ENCODE peak calls at places on chromosomes 7 and 10, in eight cellular contexts. One of them, this sample, is unnamed.

GRCh38 chr7:93914581-93915066 is 6.9 kb upstream of the GNG11 start:
- DNase-seq in AG04450: peak; percentile 23
- DNase-seq in GM12864: no peak
- DNase-seq in glutamatergic neuron: no peak
- DNase-seq in CD8-positive, alpha-beta T cell: no peak
- DNase-seq in GM12865: no peak
- DNase-seq in brain microvascular endothelial cell: no peak
- DNase-seq in testis: no peak
- DNase-seq in this sample: no peak

GRCh38 chr7:50422858-50423257 is 27.3 kb downstream of the FIGNL1 start:
- DNase-seq in AG04450: no peak
- DNase-seq in GM12864: no peak
- DNase-seq in glutamatergic neuron: no peak
- DNase-seq in CD8-positive, alpha-beta T cell: no peak
- DNase-seq in GM12865: no peak
- DNase-seq in brain microvascular endothelial cell: no peak
- DNase-seq in testis: no peak
- DNase-seq in this sample: no peak

GRCh38 chr7:95517870-95518269 is 32.1 kb downstream of the ASB4 start:
- DNase-seq in AG04450: no peak
- DNase-seq in GM12864: no peak
- DNase-seq in glutamatergic neuron: no peak
- DNase-seq in CD8-positive, alpha-beta T cell: no peak
- DNase-seq in GM12865: no peak
- DNase-seq in brain microvascular endothelial cell: no peak
- DNase-seq in testis: no peak
- DNase-seq in this sample: no peak

GRCh38 chr7:112160130-112160770 is 45.9 kb downstream of the DOCK4 start:
- DNase-seq in AG04450: peak; percentile 18
- DNase-seq in GM12864: no peak
- DNase-seq in glutamatergic neuron: no peak
- DNase-seq in CD8-positive, alpha-beta T cell: no peak
- DNase-seq in GM12865: no peak
- DNase-seq in brain microvascular endothelial cell: peak; percentile 51
- DNase-seq in testis: no peak
- DNase-seq in this sample: no peak

GRCh38 chr10:61136151-61136550 is 192.2 kb upstream of the RHOBTB1 start:
- DNase-seq in AG04450: no peak
- DNase-seq in GM12864: no peak
- DNase-seq in glutamatergic neuron: no peak
- DNase-seq in CD8-positive, alpha-beta T cell: no peak
- DNase-seq in GM12865: no peak
- DNase-seq in brain microvascular endothelial cell: peak; percentile 40
- DNase-seq in testis: no peak
- DNase-seq in this sample: no peak

GRCh38 chr7:22890773-22891172 is 68.1 kb upstream of the TOMM7 start:
- DNase-seq in AG04450: no peak
- DNase-seq in GM12864: no peak
- DNase-seq in glutamatergic neuron: no peak
- DNase-seq in CD8-positive, alpha-beta T cell: no peak
- DNase-seq in GM12865: no peak
- DNase-seq in brain microvascular endothelial cell: no peak
- DNase-seq in testis: no peak
- DNase-seq in this sample: no peak

GRCh38 chr10:133459454-133460207 is 5.9 kb downstream of the SCART1 start:
- DNase-seq in AG04450: no peak
- DNase-seq in GM12864: no peak
- DNase-seq in glutamatergic neuron: no peak
- DNase-seq in CD8-positive, alpha-beta T cell: no peak
- DNase-seq in GM12865: no peak
- DNase-seq in brain microvascular endothelial cell: no peak
- DNase-seq in testis: no peak
- DNase-seq in this sample: peak; percentile 85

GRCh38 chr7:159084069-159084801 is 60.4 kb downstream of the VIPR2 start:
- DNase-seq in AG04450: no peak
- DNase-seq in GM12864: no peak
- DNase-seq in glutamatergic neuron: peak; percentile 8
- DNase-seq in CD8-positive, alpha-beta T cell: no peak
- DNase-seq in GM12865: no peak
- DNase-seq in brain microvascular endothelial cell: no peak
- DNase-seq in testis: no peak
- DNase-seq in this sample: no peak

GRCh38 chr10:63005246-63005645 is 127.9 kb upstream of the NRBF2 start:
- DNase-seq in AG04450: no peak
- DNase-seq in GM12864: no peak
- DNase-seq in glutamatergic neuron: no peak
- DNase-seq in CD8-positive, alpha-beta T cell: no peak
- DNase-seq in GM12865: peak; percentile 57
- DNase-seq in brain microvascular endothelial cell: peak; percentile 35
- DNase-seq in testis: no peak
- DNase-seq in this sample: no peak

GRCh38 chr7:96304573-96304972 is 17.3 kb downstream of the SLC25A13 start:
- DNase-seq in AG04450: no peak
- DNase-seq in GM12864: no peak
- DNase-seq in glutamatergic neuron: no peak
- DNase-seq in CD8-positive, alpha-beta T cell: no peak
- DNase-seq in GM12865: no peak
- DNase-seq in brain microvascular endothelial cell: no peak
- DNase-seq in testis: no peak
- DNase-seq in this sample: no peak

GRCh38 chr10:78927257-78927995 is 141.3 kb upstream of the ZMIZ1 start:
- DNase-seq in AG04450: no peak
- DNase-seq in GM12864: no peak
- DNase-seq in glutamatergic neuron: no peak
- DNase-seq in CD8-positive, alpha-beta T cell: no peak
- DNase-seq in GM12865: no peak
- DNase-seq in brain microvascular endothelial cell: no peak
- DNase-seq in testis: no peak
- DNase-seq in this sample: no peak

GRCh38 chr7:30166155-30166840 is 31.5 kb downstream of the MTURN start:
- DNase-seq in AG04450: no peak
- DNase-seq in GM12864: no peak
- DNase-seq in glutamatergic neuron: no peak
- DNase-seq in CD8-positive, alpha-beta T cell: no peak
- DNase-seq in GM12865: no peak
- DNase-seq in brain microvascular endothelial cell: no peak
- DNase-seq in testis: no peak
- DNase-seq in this sample: no peak

GRCh38 chr10:58044072-58044471 is 223.6 kb downstream of the IPMK start:
- DNase-seq in AG04450: peak; percentile 64
- DNase-seq in GM12864: no peak
- DNase-seq in glutamatergic neuron: no peak
- DNase-seq in CD8-positive, alpha-beta T cell: no peak
- DNase-seq in GM12865: no peak
- DNase-seq in brain microvascular endothelial cell: peak; percentile 82
- DNase-seq in testis: no peak
- DNase-seq in this sample: no peak

GRCh38 chr7:149559711-149560110 is 62.1 kb upstream of the ZNF746 start:
- DNase-seq in AG04450: no peak
- DNase-seq in GM12864: no peak
- DNase-seq in glutamatergic neuron: no peak
- DNase-seq in CD8-positive, alpha-beta T cell: no peak
- DNase-seq in GM12865: no peak
- DNase-seq in brain microvascular endothelial cell: peak; percentile 14
- DNase-seq in testis: no peak
- DNase-seq in this sample: no peak

GRCh38 chr7:138975343-138976104 is 5.7 kb downstream of the KIAA1549 start:
- DNase-seq in AG04450: no peak
- DNase-seq in GM12864: no peak
- DNase-seq in glutamatergic neuron: peak; percentile 53
- DNase-seq in CD8-positive, alpha-beta T cell: no peak
- DNase-seq in GM12865: no peak
- DNase-seq in brain microvascular endothelial cell: no peak
- DNase-seq in testis: no peak
- DNase-seq in this sample: no peak

GRCh38 chr10:97708976-97709745 is 4.4 kb upstream of the MARVELD1 start:
- DNase-seq in AG04450: peak; percentile 67
- DNase-seq in GM12864: no peak
- DNase-seq in glutamatergic neuron: peak; percentile 55
- DNase-seq in CD8-positive, alpha-beta T cell: peak; percentile 24
- DNase-seq in GM12865: peak; percentile 50
- DNase-seq in brain microvascular endothelial cell: peak; percentile 83
- DNase-seq in testis: peak; percentile 89
- DNase-seq in this sample: peak; percentile 88

GRCh38 chr10:10657139-10657760 is 360.4 kb upstream of the CELF2 start:
- DNase-seq in AG04450: no peak
- DNase-seq in GM12864: no peak
- DNase-seq in glutamatergic neuron: no peak
- DNase-seq in CD8-positive, alpha-beta T cell: no peak
- DNase-seq in GM12865: no peak
- DNase-seq in brain microvascular endothelial cell: no peak
- DNase-seq in testis: no peak
- DNase-seq in this sample: no peak

GRCh38 chr7:7331523-7331922 is 149.2 kb downstream of the C1GALT1 start:
- DNase-seq in AG04450: no peak
- DNase-seq in GM12864: no peak
- DNase-seq in glutamatergic neuron: no peak
- DNase-seq in CD8-positive, alpha-beta T cell: no peak
- DNase-seq in GM12865: no peak
- DNase-seq in brain microvascular endothelial cell: no peak
- DNase-seq in testis: no peak
- DNase-seq in this sample: no peak

DNA sequence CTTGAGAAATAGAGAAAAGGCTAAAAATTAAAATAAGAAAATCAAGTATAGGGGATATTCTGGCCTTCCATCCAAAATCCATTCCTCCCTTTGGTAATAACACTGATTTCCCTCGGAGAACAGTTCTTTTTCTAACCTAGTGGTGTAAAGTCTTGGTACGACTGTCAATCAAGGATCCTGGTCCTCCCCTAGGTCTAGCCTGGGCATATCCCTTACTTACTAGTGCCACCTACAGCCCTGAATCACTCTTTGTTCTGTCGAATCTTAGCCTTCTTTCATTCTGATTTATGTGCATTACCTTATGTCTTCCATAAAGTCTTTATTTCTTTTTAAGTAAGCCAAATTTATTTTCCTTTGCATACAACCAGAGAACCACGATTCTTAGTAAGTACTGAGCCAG is 298.7 kb upstream of the LRRTM3 start:
- DNase-seq in AG04450: no peak
- DNase-seq in GM12864: peak; percentile 1
- DNase-seq in glutamatergic neuron: no peak
- DNase-seq in CD8-positive, alpha-beta T cell: no peak
- DNase-seq in GM12865: peak; percentile 36
- DNase-seq in brain microvascular endothelial cell: peak; percentile 34
- DNase-seq in testis: peak; percentile 25
- DNase-seq in this sample: no peak
- TF ChIP-seq CTCF in AG04450: no peak
- TF ChIP-seq CTCF in GM12864: no peak
- TF ChIP-seq CTCF in glutamatergic neuron: no peak
- TF ChIP-seq CTCF in CD8-positive, alpha-beta T cell: no peak
- TF ChIP-seq CTCF in GM12865: peak; percentile 25
- TF ChIP-seq CTCF in brain microvascular endothelial cell: peak; percentile 55
- TF ChIP-seq CTCF in testis: no peak
- TF ChIP-seq CTCF in this sample: peak; percentile 58

DNA sequence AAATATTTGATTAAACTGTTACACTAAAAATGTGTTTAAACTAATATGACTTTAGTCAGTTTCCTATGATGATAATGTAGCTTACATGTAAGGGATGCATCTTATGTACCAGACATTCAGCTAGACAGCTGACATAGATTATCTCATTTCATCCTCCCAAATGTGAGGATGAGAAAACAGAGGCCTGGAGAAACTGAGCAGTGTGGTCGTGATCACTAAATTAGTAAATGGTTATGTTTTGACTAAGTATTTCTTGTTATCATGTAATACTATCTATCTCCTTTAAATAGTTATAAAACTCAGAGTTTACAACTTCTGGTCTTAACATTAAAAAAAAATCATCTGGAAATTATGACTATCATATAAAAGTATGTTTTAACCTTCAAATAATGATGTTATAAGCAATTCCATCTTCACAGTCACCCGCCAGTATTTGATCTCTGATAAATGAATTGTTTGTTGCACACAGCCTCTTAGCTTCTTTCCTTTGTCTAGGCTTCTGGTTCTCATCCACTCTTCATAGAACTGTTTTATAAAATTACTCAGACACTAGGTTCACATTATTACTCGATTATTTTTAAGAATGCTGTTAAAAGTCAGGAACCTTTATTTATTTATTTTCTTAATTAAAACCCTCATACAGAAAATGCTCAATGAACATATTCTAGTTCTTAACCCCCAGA is 33.6 kb upstream of the HDAC9 start:
- DNase-seq in AG04450: no peak
- DNase-seq in GM12864: no peak
- DNase-seq in glutamatergic neuron: no peak
- DNase-seq in CD8-positive, alpha-beta T cell: no peak
- DNase-seq in GM12865: peak; percentile 26
- DNase-seq in brain microvascular endothelial cell: no peak
- DNase-seq in testis: no peak
- DNase-seq in this sample: no peak
- TF ChIP-seq CTCF in AG04450: no peak
- TF ChIP-seq CTCF in GM12864: no peak
- TF ChIP-seq CTCF in glutamatergic neuron: no peak
- TF ChIP-seq CTCF in CD8-positive, alpha-beta T cell: no peak
- TF ChIP-seq CTCF in GM12865: no peak
- TF ChIP-seq CTCF in brain microvascular endothelial cell: no peak
- TF ChIP-seq CTCF in testis: no peak
- TF ChIP-seq CTCF in this sample: no peak

GRCh38 chr7:109092268-109092667 is 522.6 kb downstream of the DNAJB9 start:
- DNase-seq in AG04450: no peak
- DNase-seq in GM12864: no peak
- DNase-seq in glutamatergic neuron: no peak
- DNase-seq in CD8-positive, alpha-beta T cell: no peak
- DNase-seq in GM12865: no peak
- DNase-seq in brain microvascular endothelial cell: no peak
- DNase-seq in testis: no peak
- DNase-seq in this sample: no peak
- TF ChIP-seq CTCF in AG04450: no peak
- TF ChIP-seq CTCF in GM12864: no peak
- TF ChIP-seq CTCF in glutamatergic neuron: no peak
- TF ChIP-seq CTCF in CD8-positive, alpha-beta T cell: no peak
- TF ChIP-seq CTCF in GM12865: no peak
- TF ChIP-seq CTCF in brain microvascular endothelial cell: no peak
- TF ChIP-seq CTCF in testis: no peak
- TF ChIP-seq CTCF in this sample: no peak

DNA sequence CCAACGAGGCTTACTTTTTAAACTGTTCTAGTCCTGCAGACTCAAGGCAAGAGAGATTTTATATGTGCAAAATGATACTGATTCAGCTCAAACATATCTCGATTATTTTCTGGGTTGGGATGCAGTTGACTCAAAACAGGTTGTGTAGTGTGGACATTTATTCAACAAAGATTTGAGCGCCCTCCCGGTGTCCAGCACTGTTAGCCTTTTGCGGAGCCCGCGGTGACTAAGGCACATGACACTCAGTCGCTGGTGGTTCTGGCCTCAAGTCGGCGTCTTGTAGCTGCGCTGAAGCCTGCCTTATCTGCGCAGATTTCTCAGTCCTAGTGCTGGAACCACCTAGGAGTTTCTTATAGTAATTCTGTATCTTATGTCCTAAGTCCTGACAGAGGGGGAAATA is 938 bp upstream of the CADPS2 start:
- DNase-seq in AG04450: no peak
- DNase-seq in GM12864: no peak
- DNase-seq in glutamatergic neuron: peak; percentile 62
- DNase-seq in CD8-positive, alpha-beta T cell: no peak
- DNase-seq in GM12865: peak; percentile 57
- DNase-seq in brain microvascular endothelial cell: peak; percentile 82
- DNase-seq in testis: peak; percentile 88
- DNase-seq in this sample: no peak
- TF ChIP-seq CTCF in AG04450: no peak
- TF ChIP-seq CTCF in GM12864: no peak
- TF ChIP-seq CTCF in glutamatergic neuron: no peak
- TF ChIP-seq CTCF in CD8-positive, alpha-beta T cell: no peak
- TF ChIP-seq CTCF in GM12865: no peak
- TF ChIP-seq CTCF in brain microvascular endothelial cell: peak; percentile 59
- TF ChIP-seq CTCF in testis: no peak
- TF ChIP-seq CTCF in this sample: no peak

GRCh38 chr10:74991435-74991834 is 120.0 kb upstream of the SAMD8 start:
- DNase-seq in AG04450: no peak
- DNase-seq in GM12864: no peak
- DNase-seq in glutamatergic neuron: no peak
- DNase-seq in CD8-positive, alpha-beta T cell: no peak
- DNase-seq in GM12865: peak; percentile 64
- DNase-seq in brain microvascular endothelial cell: no peak
- DNase-seq in testis: no peak
- DNase-seq in this sample: no peak
- TF ChIP-seq CTCF in AG04450: peak; percentile 29
- TF ChIP-seq CTCF in GM12864: peak; percentile 55
- TF ChIP-seq CTCF in glutamatergic neuron: peak; percentile 57
- TF ChIP-seq CTCF in CD8-positive, alpha-beta T cell: peak; percentile 64
- TF ChIP-seq CTCF in GM12865: peak; percentile 37
- TF ChIP-seq CTCF in brain microvascular endothelial cell: peak; percentile 48
- TF ChIP-seq CTCF in testis: peak; percentile 17
- TF ChIP-seq CTCF in this sample: peak; percentile 44